ENCODE peak calls at places on chromosomes 16 and 17, in five cellular contexts. J, C, B, E and V are unnamed samples.

GRCh38 chr16:30398660-30399434 is 3.6 kb downstream of the ZNF48 start:
- DNase-seq in J (no peak), C (no peak), B (no peak), E (no peak), V (no peak)

GRCh38 chr16:49608801-49609200 is 235.2 kb downstream of the C16orf78 start:
- DNase-seq in J (peak), C (no peak), B (no peak), E (peak), V (peak)

GRCh38 chr17:28725660-28726395 is at the start of gene TLCD1:
- DNase-seq in J (peak), C (no peak), B (peak), E (peak), V (peak)

GRCh38 chr17:36545093-36545464 is 360 bp downstream of the GGNBP2 start:
- DNase-seq in J (no peak), C (no peak), B (no peak), E (no peak), V (no peak)

GRCh38 chr17:4161560-4162221 is 18.7 kb downstream of the CYB5D2 start:
- DNase-seq in J (no peak), C (no peak), B (peak), E (peak), V (no peak)

GRCh38 chr16:7713244-7713643 is 380.6 kb downstream of the RBFOX1 start:
- DNase-seq in J (no peak), C (no peak), B (no peak), E (no peak), V (no peak)

GRCh38 chr17:3497101-3497500 is 21.3 kb downstream of the ASPA start:
- DNase-seq in J (no peak), C (no peak), B (no peak), E (no peak), V (no peak)

GRCh38 chr17:82019905-82020873 is 2.5 kb downstream of the CENPX start:
- DNase-seq in J (peak), C (no peak), B (peak), E (peak), V (peak)

GRCh38 chr17:9237661-9238301 is 216.5 kb downstream of the NTN1 start:
- DNase-seq in J (peak), C (no peak), B (no peak), E (no peak), V (no peak)

GRCh38 chr16:57720142-57720575 is 15.4 kb upstream of the KATNB1 start:
- DNase-seq in J (peak), C (no peak), B (peak), E (peak), V (peak)

GRCh38 chr17:16872836-16873653 is 98.9 kb downstream of the TNFRSF13B start:
- DNase-seq in J (no peak), C (no peak), B (peak), E (peak), V (no peak)

GRCh38 chr16:56657555-56658430 is at the start of gene MT1F:
- DNase-seq in J (peak), C (no peak), B (peak), E (peak), V (peak)

GRCh38 chr16:21659124-21659523 is 4.6 kb upstream of the OTOA start:
- DNase-seq in J (no peak), C (no peak), B (no peak), E (no peak), V (no peak)

GRCh38 chr17:55527520-55528118 is 16.4 kb upstream of the SMIM36 start:
- DNase-seq in J (peak), C (no peak), B (no peak), E (peak), V (peak)

DNA sequence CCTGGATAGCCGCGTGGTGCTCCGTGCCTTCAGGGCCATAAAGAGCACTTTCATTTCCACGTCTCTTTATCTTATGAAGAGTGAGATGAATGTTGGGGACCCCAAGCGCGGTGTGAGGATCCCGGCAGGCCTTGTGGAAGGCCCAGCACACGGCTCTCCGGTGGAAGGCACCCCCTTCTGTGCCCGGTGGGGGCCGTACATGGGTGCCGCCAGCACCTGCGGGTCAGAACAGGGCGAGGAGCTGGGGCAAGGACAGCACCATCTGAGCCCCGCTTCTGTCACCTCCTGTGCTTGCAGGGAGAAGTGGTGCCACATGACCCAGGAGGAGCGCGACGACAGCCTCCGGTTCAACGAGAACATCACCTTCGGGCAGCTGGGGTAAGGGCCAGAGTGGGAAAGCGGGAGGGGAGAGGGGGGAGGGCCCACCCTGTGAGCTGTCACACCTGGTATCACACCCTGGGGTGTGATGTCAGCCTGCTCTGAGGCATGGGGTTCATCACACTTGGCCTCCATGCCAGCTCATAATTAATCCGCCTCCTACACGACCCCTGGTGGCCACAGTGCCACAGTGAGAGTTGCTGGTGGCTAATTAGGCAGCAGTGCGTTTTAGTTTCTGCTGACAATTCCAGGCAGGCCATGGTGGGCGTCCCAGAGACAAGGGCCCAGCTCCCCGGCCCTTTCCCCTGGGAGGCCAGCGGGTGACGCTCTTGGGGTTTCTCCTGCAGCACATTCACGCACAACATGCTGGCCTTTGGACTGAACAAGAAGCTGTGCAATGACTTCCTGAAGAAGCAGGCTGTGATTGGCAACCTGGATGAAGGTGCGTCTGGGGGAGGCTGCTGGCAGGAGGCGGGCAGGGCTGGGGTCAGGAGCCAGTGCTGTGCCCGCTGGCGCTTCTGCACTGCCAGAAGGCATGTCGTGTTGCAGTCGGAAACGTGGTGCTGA is 25.7 kb downstream of the CIBAR2 start:
- DNase-seq in J (peak), C (no peak), B (peak), E (peak), V (peak)
- TF ChIP-seq RAD21 in J (peak), C (peak), B (peak), E (peak), V (peak)

DNA sequence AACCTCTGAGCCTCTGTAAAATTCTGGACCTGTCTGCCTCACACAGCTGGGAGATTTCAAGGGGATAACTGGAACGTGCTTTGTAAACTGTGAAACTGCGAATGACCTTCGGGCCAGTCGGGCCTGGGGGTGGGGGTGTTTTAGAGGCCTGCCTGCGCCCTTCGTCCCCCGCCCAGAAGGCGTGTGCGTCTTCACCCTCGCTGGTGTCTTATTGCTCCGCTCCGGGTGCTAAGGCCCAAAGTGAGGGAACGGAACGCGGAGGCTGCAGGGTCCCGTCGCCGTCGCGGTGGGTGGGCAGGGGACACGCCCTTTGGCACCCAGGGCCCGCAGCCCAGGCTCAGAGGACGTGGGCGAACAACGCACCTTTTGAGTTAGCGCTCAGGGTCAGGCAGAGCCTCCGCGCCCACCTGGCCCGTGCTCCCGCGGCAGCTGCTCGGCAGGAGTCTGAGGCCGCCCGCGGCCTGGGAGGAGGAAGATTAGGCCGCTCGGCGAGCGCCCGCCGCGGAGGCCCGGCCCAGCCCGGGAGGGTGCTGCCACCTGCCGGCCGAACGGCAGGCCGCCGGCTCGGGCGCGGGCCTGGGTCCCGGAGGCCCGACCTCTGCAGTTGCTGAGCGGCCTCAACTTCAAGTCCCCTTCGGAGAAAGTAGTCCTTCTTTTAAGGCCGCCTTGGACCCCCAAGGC is 29.7 kb downstream of the DCAKD start:
- DNase-seq in J (peak), C (no peak), B (peak), E (peak), V (peak)
- TF ChIP-seq MXI1 in J (peak), C (no peak), B (no peak), E (peak), V (no peak)

GRCh38 chr16:89094252-89094901 is 725 bp downstream of the ACSF3 start:
- DNase-seq in J (peak), C (no peak), B (no peak), E (peak), V (no peak)
- TF ChIP-seq RAD21 in J (no peak), C (no peak), B (no peak), E (no peak), V (no peak)

DNA sequence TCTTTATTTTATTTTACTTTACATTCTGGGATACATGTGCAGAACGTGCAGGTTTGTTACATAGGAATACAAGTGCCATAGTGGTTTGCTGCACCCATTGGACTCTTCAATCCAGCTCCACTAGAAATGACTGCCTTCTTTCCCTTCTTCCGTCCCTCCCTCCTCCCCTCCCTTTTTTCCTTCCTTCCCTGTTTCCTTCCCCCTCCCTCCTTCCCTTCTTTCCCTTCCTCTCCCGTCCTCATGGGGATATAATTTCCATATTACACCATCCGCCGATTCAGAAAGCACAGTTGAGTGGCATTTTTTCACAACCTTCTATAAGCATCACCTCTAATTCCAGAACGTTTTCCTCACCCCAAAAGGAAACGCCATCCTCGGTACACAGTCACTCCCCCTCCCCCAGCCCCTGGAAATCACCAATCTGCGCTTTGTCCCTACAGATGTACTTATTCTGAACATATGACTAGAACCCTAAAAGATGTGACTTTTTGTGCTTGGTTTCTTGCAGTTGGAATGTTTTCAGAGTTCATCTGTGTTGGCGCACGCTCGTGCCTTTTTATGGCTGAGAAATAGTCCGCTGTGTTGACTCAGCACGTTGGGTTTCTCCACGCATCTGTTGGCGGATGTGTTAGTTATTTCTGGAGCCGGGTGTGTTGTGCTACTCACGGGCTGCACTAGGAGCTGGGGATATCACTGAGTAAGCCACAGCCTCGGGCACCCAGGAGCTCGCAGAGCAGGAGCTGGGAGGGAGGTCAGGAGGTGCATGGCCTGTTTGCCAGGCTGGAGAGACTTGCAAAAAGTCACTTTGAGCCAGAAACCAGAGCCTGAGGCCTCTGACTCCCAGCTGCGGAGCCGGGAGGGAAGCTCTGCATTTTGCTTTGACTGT is 336.4 kb downstream of the SEC14L1 start:
- DNase-seq in J (no peak), C (no peak), B (no peak), E (peak), V (peak)
- TF ChIP-seq MXI1 in J (no peak), C (no peak), B (no peak), E (peak), V (peak)

DNA sequence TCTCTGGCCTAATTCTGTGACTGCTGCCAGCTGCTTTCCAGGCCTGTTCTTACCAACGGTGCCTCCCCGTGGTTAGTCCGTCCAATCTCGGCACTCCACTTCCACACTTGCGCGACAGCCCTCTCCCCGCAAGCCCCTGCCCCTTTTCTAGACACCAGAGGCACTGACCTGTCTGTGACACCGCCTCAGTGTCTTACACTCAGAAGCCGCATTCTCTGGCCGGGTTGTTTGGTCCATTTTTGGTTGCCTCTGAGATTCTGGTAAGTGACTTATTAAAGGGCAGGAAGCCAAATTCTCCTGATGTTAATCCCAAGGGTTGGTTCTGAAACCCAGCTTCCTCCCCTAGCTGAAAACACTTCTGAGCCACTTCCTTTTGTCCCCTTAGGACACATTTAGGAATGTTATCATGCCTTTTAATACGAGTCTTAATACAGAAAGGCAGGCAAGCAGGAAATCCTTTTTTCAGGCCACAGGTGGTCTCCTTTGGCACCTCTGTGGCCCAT is 1.2 kb upstream of the AKTIP start:
- DNase-seq in J (no peak), C (no peak), B (no peak), E (peak), V (peak)
- TF ChIP-seq RAD21 in J (no peak), C (no peak), B (no peak), E (no peak), V (no peak)